ENCODE peak calls at places on chromosomes 6 and 20, in five cellular contexts. K is CD4-positive, alpha-beta T cell; R is coronary artery; E is fibroblast of mammary gland; Q is RWPE1. C is an unnamed sample.

GRCh38 chr20:39433461-39433860 is 471.3 kb downstream of the DHX35 start:
- DNase-seq in Q (no peak), R (no peak), K (no peak), E (peak), C (no peak)

GRCh38 chr6:169071394-169071793 is 182.3 kb downstream of the THBS2 start:
- DNase-seq in K (no peak), R (no peak), E (no peak), Q (no peak), C (no peak)

GRCh38 chr20:25356294-25356933 is 34.2 kb downstream of the ABHD12 start:
- DNase-seq in Q (no peak), K (no peak), R (no peak), E (no peak), C (no peak)

GRCh38 chr20:60050193-60050960 is 92.2 kb downstream of the CDH26 start:
- DNase-seq in Q (peak), R (no peak), K (no peak), E (no peak), C (no peak)

GRCh38 chr6:17813561-17813960 is 106.8 kb upstream of the NUP153 start:
- DNase-seq in Q (no peak), R (no peak), E (no peak), K (no peak), C (no peak)

GRCh38 chr20:48177058-48177457 is 391.8 kb upstream of the SULF2 start:
- DNase-seq in K (no peak), E (no peak), Q (no peak), R (no peak), C (no peak)

GRCh38 chr6:134363323-134364039 is 45.6 kb upstream of the SGK1 start:
- DNase-seq in R (no peak), Q (peak), K (no peak), E (peak), C (no peak)

GRCh38 chr6:169905041-169905807 is 153.8 kb downstream of the ERMARD start:
- DNase-seq in K (no peak), R (no peak), E (peak), Q (peak), C (no peak)

GRCh38 chr6:107032051-107032450 is 4.1 kb downstream of the MTRES1 start:
- DNase-seq in R (no peak), K (no peak), Q (no peak), E (peak), C (no peak)

GRCh38 chr20:56875052-56875663 is 246.1 kb downstream of the TFAP2C start:
- DNase-seq in R (no peak), E (peak), K (no peak), Q (peak), C (no peak)

GRCh38 chr6:93989630-93990029 is 570.3 kb upstream of the EPHA7 start:
- DNase-seq in E (no peak), Q (no peak), R (no peak), K (no peak), C (no peak)

GRCh38 chr6:37551867-37552266 is 52.2 kb upstream of the CCDC167 start:
- DNase-seq in E (no peak), R (no peak), Q (no peak), K (no peak), C (no peak)

GRCh38 chr20:62466806-62467537 is 8.8 kb downstream of the GATA5 start:
- DNase-seq in Q (no peak), K (no peak), E (no peak), R (no peak), C (no peak)

GRCh38 chr6:15513801-15514711 is 148.8 kb downstream of the DTNBP1 start:
- DNase-seq in K (no peak), E (no peak), R (no peak), Q (peak), C (no peak)

GRCh38 chr20:36084897-36085617 is 69.5 kb upstream of the EPB41L1 start:
- DNase-seq in Q (peak), E (peak), K (no peak), R (no peak), C (no peak)

GRCh38 chr6:12012231-12012565 is at the start of gene HIVEP1:
- DNase-seq in Q (peak), R (no peak), E (no peak), K (no peak), C (peak)

GRCh38 chr6:114058435-114058834 is 87.5 kb upstream of the HDAC2 start:
- DNase-seq in E (no peak), Q (no peak), K (no peak), R (no peak), C (no peak)

GRCh38 chr20:41509801-41510200 is 108.4 kb downstream of the CHD6 start:
- DNase-seq in E (peak), R (no peak), K (no peak), Q (no peak), C (no peak)

GRCh38 chr20:10078403-10078802 is 43.6 kb downstream of the ANKEF1 start:
- DNase-seq in R (no peak), K (no peak), Q (no peak), E (no peak), C (no peak)

GRCh38 chr20:10075606-10076005 is 40.8 kb downstream of the ANKEF1 start:
- DNase-seq in R (no peak), E (no peak), Q (peak), K (no peak), C (no peak)

GRCh38 chr20:10076126-10077080 is 41.6 kb downstream of the ANKEF1 start:
- DNase-seq in E (peak), K (no peak), Q (peak), R (no peak), C (no peak)

GRCh38 chr20:10077886-10078285 is 43.1 kb downstream of the ANKEF1 start:
- DNase-seq in K (no peak), E (no peak), R (no peak), Q (no peak), C (no peak)

GRCh38 chr20:10077081-10077471 is 42.3 kb downstream of the ANKEF1 start:
- DNase-seq in E (no peak), K (no peak), Q (no peak), R (no peak), C (no peak)
- TF ChIP-seq CTCF in E (peak), K (no peak), Q (peak), R (no peak), C (peak)

DNA sequence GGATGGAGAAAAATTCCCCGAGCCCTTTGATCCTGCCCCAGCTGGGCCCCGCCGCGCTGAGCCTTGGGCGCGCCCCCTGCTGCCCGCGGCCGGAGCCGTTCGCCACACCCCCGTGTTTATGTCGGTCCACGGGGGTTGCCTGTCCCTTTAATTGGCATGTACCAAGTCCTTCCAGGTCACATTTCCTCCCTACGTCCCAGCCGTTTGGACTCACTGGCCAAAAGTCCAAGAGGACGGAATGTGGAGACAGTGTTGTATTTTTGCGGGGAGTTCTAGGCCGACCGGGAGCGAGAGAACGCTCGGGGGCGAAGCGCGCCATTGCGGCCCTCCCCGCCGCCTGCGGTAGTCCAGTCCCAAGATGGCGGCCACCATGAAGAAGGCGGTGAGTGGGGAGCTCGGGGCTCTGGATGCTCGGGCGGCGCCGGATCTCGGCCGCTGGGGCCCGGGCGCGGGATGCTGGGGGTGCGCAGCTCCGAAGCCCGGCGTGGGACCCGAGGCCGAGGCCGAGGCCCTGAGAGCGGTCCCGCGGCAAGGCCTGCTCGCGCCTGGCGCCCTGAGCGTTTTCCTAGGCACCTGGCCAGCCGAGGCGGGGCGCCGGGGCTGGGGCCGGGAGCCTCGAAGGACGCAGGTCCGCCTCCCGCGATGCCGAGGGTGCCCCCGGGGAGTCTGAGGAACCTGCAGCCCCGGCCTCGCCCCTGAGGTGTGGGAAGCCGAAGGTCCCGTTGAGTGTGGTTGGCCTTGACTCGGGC is at the start of gene PFDN4:
- DNase-seq in Q (peak), R (peak), K (peak), E (peak), C (peak)
- TF ChIP-seq CTCF in Q (peak), R (peak), K (peak), E (peak), C (peak)

DNA sequence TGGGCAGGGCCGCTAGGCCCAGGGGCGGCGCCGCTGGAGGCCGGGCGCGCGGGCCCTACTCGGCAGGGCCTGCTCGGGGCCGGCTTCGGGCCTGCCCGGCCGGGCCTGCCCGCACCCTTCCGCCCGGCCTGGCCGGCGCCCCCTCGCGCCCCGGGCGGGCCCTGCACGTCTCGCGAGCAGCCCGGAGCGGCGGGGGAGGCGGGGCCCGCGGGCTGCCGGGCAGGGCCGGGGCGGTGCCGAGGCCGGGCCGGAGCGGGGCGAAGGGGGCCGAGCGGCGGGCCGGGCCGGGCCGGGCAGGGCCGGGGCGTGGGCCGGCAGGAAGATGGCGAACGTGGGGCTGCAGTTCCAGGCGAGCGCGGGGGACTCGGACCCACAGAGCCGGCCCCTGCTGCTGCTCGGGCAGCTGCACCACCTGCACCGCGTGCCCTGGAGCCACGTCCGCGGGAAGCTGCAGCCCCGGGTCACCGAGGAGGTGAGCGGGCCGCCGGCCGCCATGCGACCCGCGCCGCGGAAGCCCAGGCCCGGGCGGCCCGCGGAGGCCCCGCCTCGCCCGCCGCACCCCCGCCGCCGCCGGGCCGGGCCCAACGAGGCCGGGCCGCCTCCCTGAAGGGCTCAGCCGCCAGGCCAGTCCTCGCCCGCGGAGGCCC is at the start of gene NPEPL1:
- DNase-seq in R (peak), E (peak), K (peak), Q (peak), C (peak)
- TF ChIP-seq CTCF in R (no peak), E (no peak), K (no peak), Q (peak), C (peak)

DNA sequence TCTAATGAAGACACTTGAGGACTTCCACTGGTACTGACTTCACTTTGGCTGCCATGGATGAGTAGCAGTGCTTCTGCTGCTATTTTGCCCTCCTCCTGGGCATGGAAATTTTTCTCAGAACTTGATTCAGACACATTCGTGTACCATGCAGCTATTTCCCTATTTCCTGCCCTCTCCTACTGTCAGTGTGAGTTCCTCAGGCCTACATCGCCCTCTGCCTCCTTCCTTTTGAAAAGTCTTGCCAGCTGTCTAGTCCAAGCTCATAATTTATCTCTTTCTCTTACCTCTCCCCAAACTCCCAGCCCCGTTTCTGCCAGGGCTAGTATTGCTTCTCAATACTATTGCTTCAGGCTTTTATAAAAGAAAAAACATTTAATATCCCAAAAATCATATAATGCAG is 470.2 kb downstream of the ADGRB3 start:
- DNase-seq in R (no peak), Q (no peak), E (no peak), K (no peak), C (no peak)
- TF ChIP-seq CTCF in R (no peak), Q (no peak), E (no peak), K (no peak), C (no peak)

GRCh38 chr6:105135907-105136432 is 43.8 kb downstream of the POPDC3 start:
- DNase-seq in R (no peak), Q (no peak), K (no peak), E (peak), C (peak)

GRCh38 chr6:105137388-105137787 is 42.4 kb downstream of the POPDC3 start:
- DNase-seq in K (no peak), E (no peak), R (no peak), Q (no peak), C (no peak)

GRCh38 chr6:105136433-105137350 is 43.1 kb downstream of the POPDC3 start:
- DNase-seq in K (no peak), E (peak), Q (peak), R (peak), C (peak)

GRCh38 chr6:105138141-105138540 is 41.7 kb downstream of the POPDC3 start:
- DNase-seq in Q (no peak), R (no peak), E (no peak), K (no peak), C (no peak)

GRCh38 chr6:105135056-105135455 is 44.8 kb downstream of the POPDC3 start:
- DNase-seq in R (no peak), Q (no peak), E (peak), K (no peak), C (no peak)
- TF ChIP-seq CTCF in R (no peak), Q (no peak), E (peak), K (no peak), C (no peak)

GRCh38 chr20:37543828-37544227 is 16.2 kb upstream of the BLCAP start:
- DNase-seq in K (no peak), Q (peak), R (no peak), E (peak), C (no peak)
- TF ChIP-seq CTCF in K (no peak), Q (peak), R (no peak), E (peak), C (no peak)

C was measured in GM13977.